ENCODE peak calls at places on chromosomes 6 and 20, in ten cellular contexts. K, O, V, U, I, W, G, L, J and N are unnamed samples.

GRCh38 chr20:1533059-1533458 is 24.4 kb downstream of the SIRPD start:
- DNase-seq in O (no peak), G (no peak), J (no peak), W (no peak), I (no peak), V (no peak), L (peak), U (no peak), K (no peak), N (no peak)

GRCh38 chr20:41512624-41513023 is 105.6 kb downstream of the CHD6 start:
- DNase-seq in G (no peak), O (no peak), L (no peak), V (no peak), W (no peak), K (no peak), J (no peak), I (no peak), U (no peak), N (no peak)

GRCh38 chr6:167737205-167737830 is 89.4 kb upstream of the AFDN start:
- DNase-seq in K (no peak), I (no peak), G (no peak), U (no peak), W (no peak), L (no peak), O (no peak), V (no peak), J (no peak), N (no peak)

GRCh38 chr20:36836591-36837329 is 39.2 kb upstream of the TLDC2 start:
- DNase-seq in I (peak), O (no peak), V (no peak), U (peak), L (peak), K (peak), G (peak), W (no peak), J (peak), N (peak)

GRCh38 chr20:21767739-21768223 is 62.3 kb downstream of the PAX1 start:
- DNase-seq in W (no peak), I (no peak), J (no peak), O (no peak), V (no peak), G (peak), U (no peak), L (peak), K (no peak), N (no peak)

GRCh38 chr20:11261533-11262000 is 587.8 kb upstream of the JAG1 start:
- DNase-seq in O (peak), W (peak), U (peak), I (no peak), J (no peak), L (peak), V (no peak), G (no peak), K (no peak), N (peak)

GRCh38 chr6:107972413-107973096 is 14.5 kb upstream of the SEC63 start:
- DNase-seq in U (no peak), I (no peak), W (no peak), G (no peak), L (no peak), V (no peak), J (no peak), O (no peak), K (no peak), N (no peak)

GRCh38 chr6:111427341-111428116 is 55.5 kb downstream of the REV3L start:
- DNase-seq in U (peak), O (peak), L (peak), K (peak), W (peak), I (no peak), V (no peak), J (peak), G (no peak), N (peak)

GRCh38 chr20:58665606-58666005 is 14.5 kb downstream of the STX16 start:
- DNase-seq in V (no peak), J (no peak), W (no peak), O (no peak), I (no peak), G (no peak), K (no peak), L (no peak), U (no peak), N (no peak)

GRCh38 chr6:160510199-160510598 is 153.9 kb downstream of the LPA start:
- DNase-seq in K (no peak), L (peak), O (no peak), I (no peak), V (no peak), J (no peak), G (no peak), U (peak), W (no peak), N (peak)

GRCh38 chr20:21901470-21902275 is 196.2 kb downstream of the PAX1 start:
- DNase-seq in U (no peak), W (no peak), G (no peak), J (no peak), I (peak), V (no peak), L (peak), O (no peak), K (no peak), N (no peak)

GRCh38 chr6:169230322-169230665 is 23.4 kb downstream of the THBS2 start:
- DNase-seq in O (no peak), K (no peak), J (no peak), W (no peak), G (no peak), L (no peak), I (no peak), U (no peak), V (no peak), N (no peak)